ENCODE peak calls at places on chromosomes 16 and 17, in seven cellular contexts. X is tibial artery; K is stimulated activated CD4-positive, alpha-beta T cell treated with anti-CD3 and anti-CD28 coated beads, TNF-alpha, amount 100 ng/mL, for 4 hours; Q is effector memory CD4-positive, alpha-beta T cell; O is midbrain; I is stimulated activated CD8-positive, alpha-beta memory T cell treated with anti-CD3 and anti-CD28 coated beads, Interleukin-4, amount 100 ng/mL, for 1 hour; D is activated naive CD4-positive, alpha-beta T cell treated with anti-CD3 and anti-CD28 coated beads for 36 hours. A is an unnamed sample.

GRCh38 chr17:18233803-18234518 is 8.5 kb downstream of the LLGL1 start:
- DNase-seq in X (no peak), K (no peak), Q (no peak), O (no peak), I (no peak), D (no peak), A (no peak)

GRCh38 chr17:1491406-1492248 is 859 bp downstream of the MYO1C start:
- DNase-seq in X (peak; percentile 86), K (peak; percentile 36), Q (peak; percentile 37), O (peak; percentile 20), I (no peak), D (peak; percentile 37), A (no peak)

GRCh38 chr16:19700319-19700781 is 17.7 kb downstream of the KNOP1 start:
- DNase-seq in X (no peak), K (no peak), Q (no peak), O (no peak), I (no peak), D (no peak), A (no peak)

GRCh38 chr16:84449156-84450140 is 55.0 kb downstream of the MEAK7 start:
- DNase-seq in X (peak; percentile 62), K (no peak), Q (no peak), O (no peak), I (no peak), D (no peak), A (no peak)

GRCh38 chr17:31919802-31920525 is 16.8 kb upstream of the SUZ12 start:
- DNase-seq in X (no peak), K (no peak), Q (no peak), O (no peak), I (no peak), D (peak; percentile 61), A (no peak)

GRCh38 chr17:68344701-68345136 is 53.4 kb downstream of the ARSG start:
- DNase-seq in X (no peak), K (no peak), Q (peak; percentile 24), O (no peak), I (no peak), D (peak; percentile 31), A (peak; percentile 94)

GRCh38 chr16:75265911-75266701 is 14.7 kb upstream of the BCAR1 start:
- DNase-seq in X (peak; percentile 84), K (no peak), Q (no peak), O (peak; percentile 63), I (no peak), D (no peak), A (no peak)

GRCh38 chr16:3149630-3150345 is 15.0 kb downstream of the ZNF213 start:
- DNase-seq in X (peak; percentile 82), K (no peak), Q (no peak), O (peak; percentile 40), I (no peak), D (peak; percentile 77), A (no peak)

GRCh38 chr17:732788-733720 is 658 bp downstream of the TLCD3A start:
- DNase-seq in X (no peak), K (no peak), Q (no peak), O (peak; percentile 42), I (no peak), D (peak; percentile 57), A (no peak)

GRCh38 chr16:11726008-11726407 is 16.6 kb downstream of the TXNDC11 start:
- DNase-seq in X (no peak), K (no peak), Q (no peak), O (no peak), I (no peak), D (no peak), A (no peak)

GRCh38 chr16:88338111-88338510 is 44.6 kb upstream of the ZNF469 start:
- DNase-seq in X (no peak), K (no peak), Q (no peak), O (no peak), I (no peak), D (no peak), A (no peak)

GRCh38 chr17:64741038-64741641 is 79.0 kb upstream of the SMURF2 start:
- DNase-seq in X (peak; percentile 74), K (no peak), Q (no peak), O (peak; percentile 51), I (no peak), D (peak; percentile 11), A (no peak)

GRCh38 chr16:80158766-80159165 is 382.0 kb upstream of the DYNLRB2 start:
- DNase-seq in X (no peak), K (no peak), Q (no peak), O (no peak), I (no peak), D (no peak), A (no peak)

GRCh38 chr17:31858647-31859486 is at the start of gene COPRS:
- DNase-seq in X (peak; percentile 95), K (peak; percentile 66), Q (peak; percentile 76), O (peak; percentile 85), I (peak; percentile 64), D (peak; percentile 83), A (peak; percentile 77)

GRCh38 chr17:81029859-81030258 is 5.1 kb upstream of the BAIAP2 start:
- DNase-seq in X (no peak), K (no peak), Q (no peak), O (no peak), I (no peak), D (no peak), A (no peak)

GRCh38 chr16:56614549-56614991 is 6.2 kb downstream of the MT2A start:
- DNase-seq in X (no peak), K (no peak), Q (no peak), O (no peak), I (no peak), D (peak; percentile 58), A (no peak)

GRCh38 chr17:45430738-45431530 is 1.7 kb downstream of the ARHGAP27 start:
- DNase-seq in X (no peak), K (no peak), Q (no peak), O (no peak), I (no peak), D (peak; percentile 39), A (no peak)

GRCh38 chr16:48487287-48487686 is 102.1 kb upstream of the SIAH1 start:
- DNase-seq in X (no peak), K (no peak), Q (no peak), O (no peak), I (no peak), D (no peak), A (no peak)

GRCh38 chr16:57537596-57538234 is 1.3 kb upstream of the CCDC102A start:
- DNase-seq in X (peak; percentile 54), K (no peak), Q (no peak), O (no peak), I (no peak), D (peak; percentile 36), A (no peak)

GRCh38 chr17:59811209-59811608 is 81.5 kb downstream of the TUBD1 start:
- DNase-seq in X (no peak), K (no peak), Q (no peak), O (no peak), I (no peak), D (no peak), A (no peak)

GRCh38 chr17:39177256-39177655 is 11.3 kb upstream of the ARL5C start:
- DNase-seq in X (no peak), K (no peak), Q (no peak), O (no peak), I (no peak), D (no peak), A (peak; percentile 63)

A was measured in DND-41.